ENCODE peak calls at places on chromosomes 4 and X, in six cellular contexts. U, H, R, F, M and A are unnamed samples.

GRCh38 chr4:88230953-88231835 is 53.2 kb downstream of the PPM1K start:
- DNase-seq in U (no peak), H (peak), R (no peak), F (no peak), M (no peak), A (no peak)

GRCh38 chr4:27276322-27277073 is 415.9 kb downstream of the STIM2 start:
- DNase-seq in U (no peak), H (no peak), R (no peak), F (no peak), M (no peak), A (no peak)

GRCh38 chr4:152578670-152579069 is 42.8 kb upstream of the FBXW7 start:
- DNase-seq in U (no peak), H (no peak), R (no peak), F (no peak), M (no peak), A (no peak)

GRCh38 chr4:1824746-1825145 is 31.2 kb downstream of the LETM1 start:
- DNase-seq in U (no peak), H (no peak), R (no peak), F (no peak), M (no peak), A (no peak)

GRCh38 chr4:47071863-47072441 is 40.6 kb downstream of the GABRB1 start:
- DNase-seq in U (no peak), H (no peak), R (no peak), F (no peak), M (no peak), A (no peak)

GRCh38 chr4:147492761-147493160 is 11.9 kb downstream of the EDNRA start:
- DNase-seq in U (peak), H (peak), R (no peak), F (no peak), M (no peak), A (peak)

GRCh38 chrX:123550829-123551228 is 182.0 kb downstream of the THOC2 start:
- DNase-seq in U (no peak), H (no peak), R (no peak), F (no peak), M (no peak), A (no peak)

GRCh38 chr4:10753326-10753725 is 68.8 kb upstream of the CLNK start:
- DNase-seq in U (no peak), H (no peak), R (no peak), F (no peak), M (no peak), A (no peak)

GRCh38 chr4:18397681-18398080 is 376.1 kb upstream of the LCORL start:
- DNase-seq in U (no peak), H (no peak), R (no peak), F (no peak), M (no peak), A (no peak)

GRCh38 chr4:764405-765169 is 59.0 kb downstream of the PCGF3 start:
- DNase-seq in U (no peak), H (no peak), R (peak), F (no peak), M (no peak), A (no peak)

GRCh38 chrX:13898603-13899002 is 81.7 kb upstream of the GPM6B start:
- DNase-seq in U (no peak), H (no peak), R (no peak), F (no peak), M (no peak), A (no peak)

GRCh38 chr4:8019396-8020365 is 80.0 kb upstream of the AFAP1 start:
- DNase-seq in U (no peak), H (no peak), R (peak), F (no peak), M (no peak), A (no peak)

GRCh38 chrX:2397648-2398340 is 103.0 kb downstream of the DHRSX start:
- DNase-seq in U (no peak), H (peak), R (no peak), F (no peak), M (peak), A (no peak)

GRCh38 chr4:139857021-139857420 is 191.4 kb downstream of the MGST2 start:
- DNase-seq in U (no peak), H (no peak), R (no peak), F (peak), M (no peak), A (no peak)

GRCh38 chrX:1778817-1779216 is 164.0 kb downstream of the ASMT start:
- DNase-seq in U (no peak), H (no peak), R (no peak), F (no peak), M (no peak), A (no peak)

GRCh38 chrX:29880977-29881376 is 334.4 kb upstream of the MAGEB2 start:
- DNase-seq in U (no peak), H (no peak), R (no peak), F (no peak), M (no peak), A (no peak)

GRCh38 chr4:186981161-186981560 is 257.5 kb upstream of the FAT1 start:
- DNase-seq in U (no peak), H (no peak), R (no peak), F (no peak), M (no peak), A (no peak)

GRCh38 chrX:73916489-73916888 is 353.5 kb downstream of the CHIC1 start:
- DNase-seq in U (no peak), H (no peak), R (no peak), F (no peak), M (no peak), A (no peak)

GRCh38 chr4:147498031-147498700 is 17.3 kb downstream of the EDNRA start:
- DNase-seq in U (no peak), H (peak), R (no peak), F (no peak), M (no peak), A (peak)

GRCh38 chr4:79661196-79661595 is 253.2 kb upstream of the GK2 start:
- DNase-seq in U (no peak), H (no peak), R (no peak), F (no peak), M (no peak), A (no peak)

GRCh38 chr4:76704133-76704881 is 193.6 kb downstream of the SOWAHB start:
- DNase-seq in U (no peak), H (peak), R (peak), F (no peak), M (no peak), A (no peak)

GRCh38 chrX:72297953-72298730 is 7.6 kb downstream of the CITED1 start:
- DNase-seq in U (no peak), H (no peak), R (no peak), F (no peak), M (no peak), A (no peak)
- TF ChIP-seq CTCF in U (peak), H (peak), R (no peak), F (peak), M (peak), A (no peak)

GRCh38 chrX:130082244-130083106 is 27.8 kb downstream of the ELF4 start:
- DNase-seq in U (peak), H (no peak), R (peak), F (no peak), M (no peak), A (no peak)
- H3K4me3 ChIP-seq in U (no peak), H (no peak), R (no peak), F (no peak), M (no peak), A (no peak)

GRCh38 chrX:68921937-68922456 is 93.2 kb downstream of the EFNB1 start:
- DNase-seq in U (no peak), H (no peak), R (no peak), F (no peak), M (no peak), A (no peak)
- TF ChIP-seq CTCF in U (no peak), H (no peak), R (no peak), F (peak), M (no peak), A (no peak)

GRCh38 chrX:137575596-137576255 is 9.8 kb downstream of the ZIC3 start:
- DNase-seq in U (no peak), H (no peak), R (no peak), F (no peak), M (no peak), A (no peak)
- H3K4me3 ChIP-seq in U (no peak), H (no peak), R (no peak), F (no peak), M (no peak), A (no peak)